ENCODE peak calls at places on chromosomes 3 and 15, in five cellular contexts. One of them, this sample, is unnamed.

GRCh38 chr3:38247366-38248035 is 18.1 kb upstream of the SLC22A13 start:
- DNase-seq in cardiac fibroblast: peak; percentile 86
- DNase-seq in mammary epithelial cell: peak; percentile 91
- DNase-seq in Peyer's patch: no peak
- DNase-seq in WTC11: no peak
- DNase-seq in this sample: no peak

GRCh38 chr3:107752202-107752990 is 229.6 kb downstream of the BBX start:
- DNase-seq in cardiac fibroblast: peak; percentile 49
- DNase-seq in mammary epithelial cell: no peak
- DNase-seq in Peyer's patch: no peak
- DNase-seq in WTC11: peak; percentile 16
- DNase-seq in this sample: no peak

GRCh38 chr3:30644615-30645014 is 38.2 kb downstream of the TGFBR2 start:
- DNase-seq in cardiac fibroblast: peak; percentile 76
- DNase-seq in mammary epithelial cell: no peak
- DNase-seq in Peyer's patch: no peak
- DNase-seq in WTC11: no peak
- DNase-seq in this sample: peak; percentile 39

GRCh38 chr15:71780349-71780976 is 29.9 kb upstream of the NR2E3 start:
- DNase-seq in cardiac fibroblast: peak; percentile 84
- DNase-seq in mammary epithelial cell: peak; percentile 23
- DNase-seq in Peyer's patch: no peak
- DNase-seq in WTC11: peak; percentile 81
- DNase-seq in this sample: no peak

GRCh38 chr15:58019503-58020376 is 45.8 kb downstream of the ALDH1A2 start:
- DNase-seq in cardiac fibroblast: peak; percentile 35
- DNase-seq in mammary epithelial cell: peak; percentile 70
- DNase-seq in Peyer's patch: no peak
- DNase-seq in WTC11: no peak
- DNase-seq in this sample: no peak

GRCh38 chr15:80818996-80819395 is 39.8 kb downstream of the CEMIP start:
- DNase-seq in cardiac fibroblast: no peak
- DNase-seq in mammary epithelial cell: no peak
- DNase-seq in Peyer's patch: no peak
- DNase-seq in WTC11: no peak
- DNase-seq in this sample: no peak

GRCh38 chr3:152709659-152710058 is 125.3 kb upstream of the P2RY1 start:
- DNase-seq in cardiac fibroblast: no peak
- DNase-seq in mammary epithelial cell: peak; percentile 2
- DNase-seq in Peyer's patch: no peak
- DNase-seq in WTC11: no peak
- DNase-seq in this sample: no peak

GRCh38 chr3:48077835-48078234 is 61.6 kb upstream of the MAP4 start:
- DNase-seq in cardiac fibroblast: peak; percentile 83
- DNase-seq in mammary epithelial cell: peak; percentile 51
- DNase-seq in Peyer's patch: no peak
- DNase-seq in WTC11: no peak
- DNase-seq in this sample: no peak

GRCh38 chr15:99454107-99454809 is 111.5 kb upstream of the MEF2A start:
- DNase-seq in cardiac fibroblast: no peak
- DNase-seq in mammary epithelial cell: no peak
- DNase-seq in Peyer's patch: no peak
- DNase-seq in WTC11: no peak
- DNase-seq in this sample: no peak

GRCh38 chr3:125602752-125603649 is 7.7 kb upstream of the OSBPL11 start:
- DNase-seq in cardiac fibroblast: peak; percentile 74
- DNase-seq in mammary epithelial cell: peak; percentile 86
- DNase-seq in Peyer's patch: no peak
- DNase-seq in WTC11: no peak
- DNase-seq in this sample: no peak

GRCh38 chr15:33296856-33297255 is 13.9 kb upstream of the RYR3 start:
- DNase-seq in cardiac fibroblast: no peak
- DNase-seq in mammary epithelial cell: peak; percentile 90
- DNase-seq in Peyer's patch: no peak
- DNase-seq in WTC11: no peak
- DNase-seq in this sample: no peak

GRCh38 chr3:144053121-144053520 is 81.5 kb downstream of the DIPK2A start:
- DNase-seq in cardiac fibroblast: peak; percentile 27
- DNase-seq in mammary epithelial cell: peak; percentile 57
- DNase-seq in Peyer's patch: no peak
- DNase-seq in WTC11: no peak
- DNase-seq in this sample: no peak

GRCh38 chr15:39934415-39935044 is 615 bp downstream of the EIF2AK4 start:
- DNase-seq in cardiac fibroblast: peak; percentile 35
- DNase-seq in mammary epithelial cell: peak; percentile 30
- DNase-seq in Peyer's patch: no peak
- DNase-seq in WTC11: no peak
- DNase-seq in this sample: no peak

GRCh38 chr3:194615221-194615620 is 18.0 kb downstream of the TMEM44 start:
- DNase-seq in cardiac fibroblast: no peak
- DNase-seq in mammary epithelial cell: no peak
- DNase-seq in Peyer's patch: no peak
- DNase-seq in WTC11: no peak
- DNase-seq in this sample: no peak

GRCh38 chr3:23702198-23702597 is 103.6 kb upstream of the UBE2E1 start:
- DNase-seq in cardiac fibroblast: no peak
- DNase-seq in mammary epithelial cell: no peak
- DNase-seq in Peyer's patch: no peak
- DNase-seq in WTC11: no peak
- DNase-seq in this sample: no peak

GRCh38 chr15:74191798-74192197 is 10.8 kb downstream of the STRA6 start:
- DNase-seq in cardiac fibroblast: no peak
- DNase-seq in mammary epithelial cell: no peak
- DNase-seq in Peyer's patch: no peak
- DNase-seq in WTC11: no peak
- DNase-seq in this sample: no peak

GRCh38 chr3:70550723-70551319 is 238.4 kb upstream of the MDFIC2 start:
- DNase-seq in cardiac fibroblast: peak; percentile 67
- DNase-seq in mammary epithelial cell: peak; percentile 45
- DNase-seq in Peyer's patch: peak; percentile 69
- DNase-seq in WTC11: peak; percentile 74
- DNase-seq in this sample: peak; percentile 63

GRCh38 chr15:99426431-99427105 is 139.2 kb upstream of the MEF2A start:
- DNase-seq in cardiac fibroblast: no peak
- DNase-seq in mammary epithelial cell: no peak
- DNase-seq in Peyer's patch: peak; percentile 38
- DNase-seq in WTC11: no peak
- DNase-seq in this sample: peak; percentile 13

GRCh38 chr3:156036258-156037053 is 83.9 kb upstream of the KCNAB1 start:
- DNase-seq in cardiac fibroblast: no peak
- DNase-seq in mammary epithelial cell: no peak
- DNase-seq in Peyer's patch: no peak
- DNase-seq in WTC11: no peak
- DNase-seq in this sample: no peak

GRCh38 chr3:172099495-172099808 is 60.1 kb downstream of the FNDC3B start:
- DNase-seq in cardiac fibroblast: no peak
- DNase-seq in mammary epithelial cell: no peak
- DNase-seq in Peyer's patch: no peak
- DNase-seq in WTC11: no peak
- DNase-seq in this sample: no peak

GRCh38 chr3:113234688-113235260 is 23.4 kb downstream of the BOC start:
- DNase-seq in cardiac fibroblast: no peak
- DNase-seq in mammary epithelial cell: peak; percentile 31
- DNase-seq in Peyer's patch: no peak
- DNase-seq in WTC11: no peak
- DNase-seq in this sample: no peak

GRCh38 chr3:59237121-59237520 is 187.3 kb upstream of the CFAP20DC start:
- DNase-seq in cardiac fibroblast: no peak
- DNase-seq in mammary epithelial cell: peak; percentile 92
- DNase-seq in Peyer's patch: no peak
- DNase-seq in WTC11: no peak
- DNase-seq in this sample: no peak

GRCh38 chr3:122947621-122948202 is 79.9 kb downstream of the SEMA5B start:
- DNase-seq in cardiac fibroblast: peak; percentile 78
- DNase-seq in mammary epithelial cell: no peak
- DNase-seq in Peyer's patch: no peak
- DNase-seq in WTC11: no peak
- DNase-seq in this sample: no peak

GRCh38 chr3:12562451-12562850 is 5.6 kb downstream of the MKRN2 start:
- DNase-seq in cardiac fibroblast: no peak
- DNase-seq in mammary epithelial cell: no peak
- DNase-seq in Peyer's patch: no peak
- DNase-seq in WTC11: no peak
- DNase-seq in this sample: no peak

GRCh38 chr3:197518794-197519451 is 36.8 kb downstream of the BDH1 start:
- DNase-seq in cardiac fibroblast: no peak
- DNase-seq in mammary epithelial cell: no peak
- DNase-seq in Peyer's patch: peak; percentile 26
- DNase-seq in WTC11: no peak
- DNase-seq in this sample: no peak

GRCh38 chr3:157089455-157090221 is 70.3 kb downstream of the CCNL1 start:
- DNase-seq in cardiac fibroblast: no peak
- DNase-seq in mammary epithelial cell: peak; percentile 35
- DNase-seq in Peyer's patch: peak; percentile 66
- DNase-seq in WTC11: no peak
- DNase-seq in this sample: peak; percentile 29

GRCh38 chr3:56787784-56788256 is 13.9 kb downstream of the ARHGEF3 start:
- DNase-seq in cardiac fibroblast: no peak
- DNase-seq in mammary epithelial cell: no peak
- DNase-seq in Peyer's patch: no peak
- DNase-seq in WTC11: no peak
- DNase-seq in this sample: no peak

GRCh38 chr3:42613462-42613861 is 13.0 kb downstream of the NKTR start:
- DNase-seq in cardiac fibroblast: no peak
- DNase-seq in mammary epithelial cell: no peak
- DNase-seq in Peyer's patch: no peak
- DNase-seq in WTC11: no peak
- DNase-seq in this sample: no peak

GRCh38 chr3:80612366-80612765 is 844.6 kb upstream of the ROBO1 start:
- DNase-seq in cardiac fibroblast: no peak
- DNase-seq in mammary epithelial cell: no peak
- DNase-seq in Peyer's patch: no peak
- DNase-seq in WTC11: no peak
- DNase-seq in this sample: no peak

GRCh38 chr15:82100116-82100795 is 54.4 kb upstream of the MEX3B start:
- DNase-seq in cardiac fibroblast: peak; percentile 26
- DNase-seq in mammary epithelial cell: no peak
- DNase-seq in Peyer's patch: no peak
- DNase-seq in WTC11: no peak
- DNase-seq in this sample: no peak

GRCh38 chr15:82106671-82107070 is 60.9 kb upstream of the MEX3B start:
- DNase-seq in cardiac fibroblast: no peak
- DNase-seq in mammary epithelial cell: peak; percentile 14
- DNase-seq in Peyer's patch: no peak
- DNase-seq in WTC11: no peak
- DNase-seq in this sample: no peak

GRCh38 chr15:82105458-82106205 is 59.8 kb upstream of the MEX3B start:
- DNase-seq in cardiac fibroblast: peak; percentile 74
- DNase-seq in mammary epithelial cell: peak; percentile 66
- DNase-seq in Peyer's patch: no peak
- DNase-seq in WTC11: peak; percentile 35
- DNase-seq in this sample: no peak

GRCh38 chr15:82098674-82099073 is 52.9 kb upstream of the MEX3B start:
- DNase-seq in cardiac fibroblast: no peak
- DNase-seq in mammary epithelial cell: no peak
- DNase-seq in Peyer's patch: no peak
- DNase-seq in WTC11: no peak
- DNase-seq in this sample: no peak

DNA sequence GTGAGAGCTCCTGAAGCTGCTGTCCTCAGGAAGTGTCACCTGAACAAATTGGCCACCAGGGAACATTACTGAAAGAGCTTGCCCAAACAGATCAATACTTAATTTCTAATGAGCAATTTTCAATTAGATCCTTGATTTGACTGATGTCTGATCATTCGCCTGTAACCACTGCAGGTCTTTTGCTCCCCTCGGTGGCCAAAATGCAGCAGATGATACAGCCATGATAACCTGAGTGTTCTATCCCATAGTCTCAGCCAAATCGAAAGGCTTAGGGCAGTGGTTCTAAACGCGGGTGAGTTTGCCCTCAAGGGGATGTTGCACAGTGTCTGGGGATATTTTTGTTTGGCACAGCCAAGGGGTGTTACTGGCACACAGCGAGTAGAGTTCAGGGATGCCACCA is 57.7 kb upstream of the MEX3B start:
- DNase-seq in cardiac fibroblast: no peak
- DNase-seq in mammary epithelial cell: no peak
- DNase-seq in Peyer's patch: no peak
- DNase-seq in WTC11: no peak
- DNase-seq in this sample: no peak
- TF ChIP-seq CTCF in cardiac fibroblast: peak; percentile 20
- TF ChIP-seq CTCF in mammary epithelial cell: peak; percentile 16
- TF ChIP-seq CTCF in Peyer's patch: no peak
- TF ChIP-seq CTCF in WTC11: no peak
- TF ChIP-seq CTCF in this sample: no peak

GRCh38 chr15:95760508-95760907 is 570.0 kb upstream of the NR2F2 start:
- DNase-seq in cardiac fibroblast: peak; percentile 15
- DNase-seq in mammary epithelial cell: no peak
- DNase-seq in Peyer's patch: no peak
- DNase-seq in WTC11: peak; percentile 65
- DNase-seq in this sample: no peak
- TF ChIP-seq CTCF in cardiac fibroblast: no peak
- TF ChIP-seq CTCF in mammary epithelial cell: no peak
- TF ChIP-seq CTCF in Peyer's patch: no peak
- TF ChIP-seq CTCF in WTC11: no peak
- TF ChIP-seq CTCF in this sample: no peak

DNA sequence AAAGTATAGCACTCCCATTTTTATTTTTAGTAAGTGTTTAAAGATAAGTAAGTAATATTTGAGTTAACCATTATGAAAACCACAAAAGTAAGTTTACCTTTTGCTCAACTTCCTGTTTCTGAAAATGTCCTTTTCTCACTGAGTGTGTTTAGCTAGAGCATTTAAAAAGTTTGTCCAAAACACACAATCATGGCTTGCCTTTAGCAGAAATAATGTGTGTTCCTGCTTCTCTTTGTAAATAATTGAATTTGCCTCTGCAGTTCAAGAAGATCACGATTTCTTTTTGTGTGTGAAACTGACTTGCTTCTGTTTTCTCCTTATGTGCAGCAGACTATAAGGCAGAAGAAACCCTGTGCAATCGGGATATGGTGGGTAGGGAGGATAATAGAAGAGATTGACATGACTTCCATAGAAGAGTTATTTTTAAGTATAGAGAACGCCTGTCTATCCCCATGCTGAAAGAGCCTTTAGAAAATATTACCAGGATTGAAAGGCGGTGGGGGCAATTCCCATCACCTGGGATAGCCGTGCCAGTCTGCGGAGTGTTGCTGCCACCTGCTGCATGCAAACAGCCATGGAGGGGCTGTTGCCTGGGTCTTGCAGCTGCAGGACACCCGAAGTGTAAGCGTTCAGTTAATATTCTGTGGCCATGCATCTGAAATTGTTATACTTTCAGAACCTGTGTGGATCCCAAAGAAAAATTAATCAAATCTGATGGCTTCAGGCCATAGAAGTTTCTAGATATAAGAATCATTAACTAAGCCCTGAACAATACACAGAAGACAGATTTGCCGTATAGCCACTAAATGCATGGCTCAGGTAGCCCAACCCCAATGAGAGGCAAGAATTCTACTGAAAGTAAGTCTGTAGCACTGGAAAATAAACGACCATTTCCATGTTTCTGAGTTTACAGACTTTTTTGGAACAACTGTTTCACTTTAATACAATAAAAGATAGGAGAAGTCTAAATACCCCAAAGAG is 2.4 kb upstream of the CD96 start:
- DNase-seq in cardiac fibroblast: peak; percentile 63
- DNase-seq in mammary epithelial cell: peak; percentile 55
- DNase-seq in Peyer's patch: peak; percentile 64
- DNase-seq in WTC11: peak; percentile 79
- DNase-seq in this sample: peak; percentile 20
- TF ChIP-seq CTCF in cardiac fibroblast: peak; percentile 78
- TF ChIP-seq CTCF in mammary epithelial cell: peak; percentile 94
- TF ChIP-seq CTCF in Peyer's patch: peak; percentile 62
- TF ChIP-seq CTCF in WTC11: peak; percentile 59
- TF ChIP-seq CTCF in this sample: peak; percentile 60

GRCh38 chr3:14288833-14289451 is 110.3 kb downstream of the LSM3 start:
- DNase-seq in cardiac fibroblast: no peak
- DNase-seq in mammary epithelial cell: no peak
- DNase-seq in Peyer's patch: no peak
- DNase-seq in WTC11: no peak
- DNase-seq in this sample: no peak
- TF ChIP-seq CTCF in cardiac fibroblast: no peak
- TF ChIP-seq CTCF in mammary epithelial cell: no peak
- TF ChIP-seq CTCF in Peyer's patch: no peak
- TF ChIP-seq CTCF in WTC11: no peak
- TF ChIP-seq CTCF in this sample: no peak

This sample was measured in left ventricle myocardium inferior.